ENCODE peak calls at places on chromosomes 3 and 15, in eight cellular contexts. A, F, G, B, O, L, C and X are unnamed samples.

GRCh38 chr3:120496278-120496975 is 45.6 kb upstream of the FSTL1 start:
- DNase-seq in A (peak; percentile 82), F (no peak), G (no peak), B (no peak), O (no peak), L (no peak), C (no peak), X (peak; percentile 64)

GRCh38 chr15:99424978-99425665 is 140.7 kb upstream of the MEF2A start:
- DNase-seq in A (no peak), F (peak; percentile 51), G (peak; percentile 62), B (no peak), O (no peak), L (peak; percentile 22), C (no peak), X (peak; percentile 92)

GRCh38 chr3:168141405-168141993 is 45.8 kb upstream of the GOLIM4 start:
- DNase-seq in A (no peak), F (no peak), G (no peak), B (no peak), O (no peak), L (no peak), C (no peak), X (no peak)

GRCh38 chr15:79172032-79172481 is 81.5 kb upstream of the RASGRF1 start:
- DNase-seq in A (no peak), F (no peak), G (no peak), B (peak; percentile 58), O (peak; percentile 33), L (no peak), C (peak; percentile 6), X (peak; percentile 7)

GRCh38 chr3:51678685-51679084 is 7.6 kb downstream of the TEX264 start:
- DNase-seq in A (no peak), F (no peak), G (no peak), B (no peak), O (no peak), L (no peak), C (no peak), X (no peak)

GRCh38 chr15:100783296-100783695 is 96.3 kb upstream of the ALDH1A3 start:
- DNase-seq in A (no peak), F (no peak), G (no peak), B (peak; percentile 44), O (peak; percentile 2), L (no peak), C (peak; percentile 8), X (no peak)

GRCh38 chr3:182331356-182331755 is 461.9 kb upstream of the ATP11B start:
- DNase-seq in A (no peak), F (no peak), G (no peak), B (no peak), O (no peak), L (no peak), C (no peak), X (no peak)

GRCh38 chr3:177554900-177555759 is 357.8 kb upstream of the TBL1XR1 start:
- DNase-seq in A (peak; percentile 28), F (peak; percentile 54), G (no peak), B (no peak), O (no peak), L (no peak), C (no peak), X (peak; percentile 83)

GRCh38 chr3:124034809-124035152 is 42.9 kb upstream of the ROPN1 start:
- DNase-seq in A (no peak), F (no peak), G (no peak), B (no peak), O (no peak), L (no peak), C (no peak), X (no peak)

GRCh38 chr3:124032881-124033359 is 41.0 kb upstream of the ROPN1 start:
- DNase-seq in A (peak; percentile 22), F (peak; percentile 80), G (peak; percentile 26), B (peak; percentile 93), O (peak; percentile 93), L (peak; percentile 57), C (peak; percentile 88), X (peak; percentile 81)

GRCh38 chr3:124034016-124034808 is 42.3 kb upstream of the ROPN1 start:
- DNase-seq in A (no peak), F (no peak), G (no peak), B (peak; percentile 73), O (no peak), L (no peak), C (no peak), X (peak; percentile 7)

GRCh38 chr3:124033360-124034015 is 41.6 kb upstream of the ROPN1 start:
- DNase-seq in A (no peak), F (no peak), G (no peak), B (peak; percentile 73), O (peak; percentile 41), L (no peak), C (no peak), X (peak; percentile 11)

DNA sequence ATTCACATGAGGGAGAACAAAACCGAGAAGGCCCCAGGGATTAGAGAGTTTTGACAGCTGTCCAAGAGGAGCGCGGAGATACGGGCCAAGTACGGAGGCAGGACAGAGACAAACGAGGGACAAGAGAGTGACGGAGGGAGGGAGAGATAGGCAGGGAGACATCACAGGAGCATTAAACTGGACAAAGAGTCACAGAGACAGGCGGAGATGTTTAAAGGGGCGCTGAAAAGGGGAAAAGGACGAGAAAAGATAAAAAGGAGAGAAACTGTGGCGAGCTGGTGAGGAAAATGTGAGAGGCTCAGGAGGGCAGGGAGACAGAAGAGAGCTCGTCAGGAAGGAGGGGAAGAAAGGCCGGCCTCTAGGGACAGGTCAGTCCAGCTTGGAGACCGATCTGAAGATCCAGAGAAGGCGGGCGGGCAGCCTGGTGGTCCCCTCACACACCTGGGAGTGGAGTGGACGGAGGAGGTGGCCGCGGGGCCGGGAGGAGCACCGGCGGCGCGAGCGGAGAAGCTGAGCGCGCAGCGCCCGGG is 40.5 kb upstream of the ROPN1 start:
- DNase-seq in A (no peak), F (no peak), G (no peak), B (no peak), O (peak; percentile 12), L (peak; percentile 52), C (peak; percentile 74), X (peak; percentile 52)
- TF ChIP-seq CTCF in A (no peak), F (no peak), G (no peak), B (no peak), O (no peak), L (no peak), C (no peak), X (no peak)

DNA sequence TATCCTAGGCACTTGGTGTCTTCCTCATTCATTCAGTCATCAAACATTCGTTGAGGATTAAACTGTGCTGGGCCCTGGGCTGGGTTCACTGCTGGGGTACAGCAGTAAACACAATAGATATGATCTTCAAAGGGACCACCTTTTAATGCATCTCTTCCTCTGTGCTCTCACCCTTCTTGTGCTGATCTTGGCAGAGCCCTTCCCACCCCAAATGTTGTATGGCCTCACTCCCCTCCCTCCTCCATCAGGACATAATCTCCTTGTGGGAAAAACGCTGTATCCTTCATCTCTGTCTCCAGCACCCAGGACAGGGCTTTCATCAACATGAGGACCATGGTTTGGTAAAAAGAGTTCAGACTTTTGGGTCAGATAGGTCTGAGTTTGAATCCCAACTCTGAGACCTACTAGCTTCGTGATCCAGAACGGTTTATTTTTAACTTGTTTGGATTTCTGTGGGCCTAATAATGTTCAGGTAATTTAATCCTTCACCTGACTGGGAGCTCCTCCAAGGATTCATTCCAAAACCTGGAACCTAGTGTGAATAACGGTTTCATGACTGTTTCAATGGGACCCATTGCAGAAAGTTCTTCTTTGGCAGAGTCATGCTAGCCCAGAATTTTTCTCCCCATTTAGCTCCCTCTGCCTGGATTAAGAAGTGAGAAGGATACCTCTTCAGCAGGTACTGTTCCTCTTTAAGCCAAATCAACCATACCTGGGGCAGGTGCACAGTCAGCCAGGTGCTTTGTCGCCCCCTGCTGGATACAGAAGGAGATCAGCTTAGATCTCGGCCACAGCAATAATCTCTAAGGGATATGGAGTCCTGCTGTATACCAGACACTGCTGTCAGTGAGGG is 5.2 kb upstream of the WNT7A start:
- DNase-seq in A (no peak), F (no peak), G (no peak), B (peak; percentile 72), O (peak; percentile 77), L (no peak), C (peak; percentile 76), X (peak; percentile 4)
- TF ChIP-seq CTCF in A (peak; percentile 46), F (peak; percentile 64), G (peak; percentile 37), B (peak; percentile 93), O (peak; percentile 88), L (peak; percentile 65), C (peak; percentile 51), X (peak; percentile 33)

GRCh38 chr3:8639585-8639984 is 5.0 kb downstream of the SSUH2 start:
- DNase-seq in A (no peak), F (no peak), G (no peak), B (no peak), O (no peak), L (no peak), C (no peak), X (no peak)

GRCh38 chr3:8637348-8637747 is 7.2 kb downstream of the SSUH2 start:
- DNase-seq in A (no peak), F (no peak), G (no peak), B (no peak), O (no peak), L (no peak), C (no peak), X (no peak)

GRCh38 chr3:8632402-8633237 is 12.0 kb downstream of the SSUH2 start:
- DNase-seq in A (no peak), F (no peak), G (no peak), B (no peak), O (no peak), L (no peak), C (no peak), X (no peak)

GRCh38 chr3:8638994-8639393 is 5.6 kb downstream of the SSUH2 start:
- DNase-seq in A (no peak), F (no peak), G (no peak), B (no peak), O (no peak), L (no peak), C (no peak), X (peak; percentile 31)

DNA sequence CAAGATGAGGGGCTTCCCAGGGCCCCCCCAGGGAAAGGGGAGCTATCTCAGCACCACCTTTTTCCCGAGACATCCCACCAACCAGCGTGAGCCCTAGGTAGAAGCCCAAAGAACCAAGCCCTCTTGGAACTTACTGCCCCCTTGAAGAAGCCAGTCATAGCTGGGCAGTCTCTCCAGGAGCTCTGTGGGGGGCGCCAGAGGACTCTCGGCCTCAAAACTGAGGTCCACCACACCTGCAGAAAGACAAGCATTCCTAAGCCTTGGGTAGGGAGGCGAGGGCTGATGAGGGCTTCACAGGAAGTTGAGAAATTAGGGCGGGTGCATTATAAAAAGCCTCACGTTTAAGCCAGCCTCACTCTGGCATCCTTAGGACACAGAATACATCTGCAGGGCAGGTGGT is 9.0 kb downstream of the SSUH2 start:
- DNase-seq in A (no peak), F (no peak), G (no peak), B (no peak), O (peak; percentile 37), L (no peak), C (no peak), X (no peak)
- TF ChIP-seq CTCF in A (no peak), F (no peak), G (no peak), B (no peak), O (no peak), L (no peak), C (no peak), X (no peak)

GRCh38 chr3:133831966-133832801 is 26.6 kb downstream of the SRPRB start:
- DNase-seq in A (no peak), F (no peak), G (no peak), B (no peak), O (no peak), L (no peak), C (no peak), X (no peak)
- TF ChIP-seq CTCF in A (no peak), F (no peak), G (no peak), B (no peak), O (no peak), L (no peak), C (no peak), X (no peak)

GRCh38 chr3:174355505-174355904 is 503.6 kb upstream of the NAALADL2 start:
- DNase-seq in A (no peak), F (no peak), G (no peak), B (no peak), O (no peak), L (no peak), C (no peak), X (peak; percentile 48)
- TF ChIP-seq CTCF in A (no peak), F (no peak), G (peak; percentile 23), B (peak; percentile 69), O (no peak), L (peak; percentile 23), C (no peak), X (peak; percentile 36)